ENCODE peak calls at places on chromosome 13, in four cellular contexts. One of them, this sample, is unnamed.

GRCh38 chr13:39510296-39510695 is 92.7 kb downstream of the LHFPL6 start:
- DNase-seq in astrocyte of the cerebellum: no peak
- DNase-seq in germinal center: no peak
- DNase-seq in AML-193: no peak
- DNase-seq in this sample: no peak

GRCh38 chr13:86585826-86586225 is 786.6 kb upstream of the SLITRK6 start:
- DNase-seq in AML-193: no peak
- DNase-seq in germinal center: no peak
- DNase-seq in astrocyte of the cerebellum: peak; percentile 78
- DNase-seq in this sample: no peak

GRCh38 chr13:41917641-41918040 is 43.3 kb downstream of the VWA8 start:
- DNase-seq in germinal center: no peak
- DNase-seq in AML-193: no peak
- DNase-seq in astrocyte of the cerebellum: no peak
- DNase-seq in this sample: peak; percentile 57

GRCh38 chr13:27617801-27618411 is 2.4 kb downstream of the LNX2 start:
- DNase-seq in AML-193: no peak
- DNase-seq in germinal center: no peak
- DNase-seq in astrocyte of the cerebellum: no peak
- DNase-seq in this sample: no peak

GRCh38 chr13:83281666-83282065 is 600.6 kb downstream of the SLITRK1 start:
- DNase-seq in AML-193: no peak
- DNase-seq in germinal center: no peak
- DNase-seq in astrocyte of the cerebellum: no peak
- DNase-seq in this sample: no peak

GRCh38 chr13:111856571-111856970 is 210.4 kb upstream of the SOX1 start:
- DNase-seq in germinal center: no peak
- DNase-seq in astrocyte of the cerebellum: no peak
- DNase-seq in AML-193: no peak
- DNase-seq in this sample: no peak

GRCh38 chr13:18964942-18965341 is 216.7 kb downstream of the TUBA3C start:
- DNase-seq in astrocyte of the cerebellum: no peak
- DNase-seq in AML-193: no peak
- DNase-seq in germinal center: no peak
- DNase-seq in this sample: no peak

GRCh38 chr13:32811297-32811800 is 204.9 kb upstream of the KL start:
- DNase-seq in astrocyte of the cerebellum: no peak
- DNase-seq in AML-193: no peak
- DNase-seq in germinal center: peak; percentile 16
- DNase-seq in this sample: no peak

GRCh38 chr13:58048670-58049069 is 417.1 kb downstream of the PCDH17 start:
- DNase-seq in AML-193: no peak
- DNase-seq in germinal center: no peak
- DNase-seq in astrocyte of the cerebellum: no peak
- DNase-seq in this sample: no peak

GRCh38 chr13:110371550-110372465 is 64.7 kb downstream of the COL4A2 start:
- DNase-seq in germinal center: no peak
- DNase-seq in AML-193: no peak
- DNase-seq in astrocyte of the cerebellum: no peak
- DNase-seq in this sample: peak; percentile 81

GRCh38 chr13:40666905-40667621 is 622 bp upstream of the FOXO1 start:
- DNase-seq in astrocyte of the cerebellum: no peak
- DNase-seq in AML-193: peak; percentile 70
- DNase-seq in germinal center: peak; percentile 81
- DNase-seq in this sample: no peak

GRCh38 chr13:30323524-30323923 is 16.2 kb upstream of the KATNAL1 start:
- DNase-seq in astrocyte of the cerebellum: no peak
- DNase-seq in germinal center: no peak
- DNase-seq in AML-193: no peak
- DNase-seq in this sample: no peak

GRCh38 chr13:29282096-29282495 is 313.4 kb downstream of the SLC7A1 start:
- DNase-seq in astrocyte of the cerebellum: no peak
- DNase-seq in AML-193: no peak
- DNase-seq in germinal center: no peak
- DNase-seq in this sample: no peak

GRCh38 chr13:111122056-111122455 is 6.9 kb downstream of the ARHGEF7 start:
- DNase-seq in AML-193: no peak
- DNase-seq in astrocyte of the cerebellum: no peak
- DNase-seq in germinal center: no peak
- DNase-seq in this sample: no peak

GRCh38 chr13:61954092-61954491 is 538.4 kb upstream of the PCDH20 start:
- DNase-seq in astrocyte of the cerebellum: peak; percentile 40
- DNase-seq in AML-193: peak; percentile 38
- DNase-seq in germinal center: no peak
- DNase-seq in this sample: peak; percentile 60

GRCh38 chr13:110575322-110576069 is 14.0 kb upstream of the RAB20 start:
- DNase-seq in AML-193: peak; percentile 82
- DNase-seq in astrocyte of the cerebellum: no peak
- DNase-seq in germinal center: no peak
- DNase-seq in this sample: no peak

GRCh38 chr13:52446265-52446664 is 4.2 kb downstream of the VPS36 start:
- DNase-seq in astrocyte of the cerebellum: no peak
- DNase-seq in germinal center: no peak
- DNase-seq in AML-193: peak; percentile 25
- DNase-seq in this sample: no peak